ENCODE peak calls at places on chromosome 9, in nine cellular contexts. One of them, this sample, is unnamed.

GRCh38 chr9:69578026-69578425 is 94.1 kb downstream of the APBA1 start:
- DNase-seq in HFF-Myc: no peak
- DNase-seq in fibroblast of mammary gland: no peak
- DNase-seq in mesothelial cell of epicardium: no peak
- DNase-seq in neural progenitor cell: no peak
- DNase-seq in cardiac muscle cell: no peak
- DNase-seq in mammary epithelial cell: no peak
- DNase-seq in transverse colon: no peak
- DNase-seq in astrocyte: no peak
- DNase-seq in this sample: no peak

GRCh38 chr9:134910146-134910545 is 7.6 kb downstream of the FCN1 start:
- DNase-seq in HFF-Myc: no peak
- DNase-seq in fibroblast of mammary gland: no peak
- DNase-seq in mesothelial cell of epicardium: peak; percentile 10
- DNase-seq in neural progenitor cell: no peak
- DNase-seq in cardiac muscle cell: no peak
- DNase-seq in mammary epithelial cell: no peak
- DNase-seq in transverse colon: no peak
- DNase-seq in astrocyte: no peak
- DNase-seq in this sample: no peak

GRCh38 chr9:89305868-89306267 is 5.1 kb upstream of the CKS2 start:
- DNase-seq in HFF-Myc: no peak
- DNase-seq in fibroblast of mammary gland: no peak
- DNase-seq in mesothelial cell of epicardium: no peak
- DNase-seq in neural progenitor cell: no peak
- DNase-seq in cardiac muscle cell: no peak
- DNase-seq in mammary epithelial cell: no peak
- DNase-seq in transverse colon: no peak
- DNase-seq in astrocyte: no peak
- DNase-seq in this sample: no peak

GRCh38 chr9:116219686-116220085 is 66.1 kb downstream of the PAPPA start:
- DNase-seq in HFF-Myc: no peak
- DNase-seq in fibroblast of mammary gland: no peak
- DNase-seq in mesothelial cell of epicardium: no peak
- DNase-seq in neural progenitor cell: no peak
- DNase-seq in cardiac muscle cell: no peak
- DNase-seq in mammary epithelial cell: no peak
- DNase-seq in transverse colon: no peak
- DNase-seq in astrocyte: peak; percentile 52
- DNase-seq in this sample: no peak

GRCh38 chr9:130885422-130886375 is 10.9 kb downstream of the QRFP start:
- DNase-seq in HFF-Myc: no peak
- DNase-seq in fibroblast of mammary gland: no peak
- DNase-seq in mesothelial cell of epicardium: no peak
- DNase-seq in neural progenitor cell: no peak
- DNase-seq in cardiac muscle cell: no peak
- DNase-seq in mammary epithelial cell: peak; percentile 65
- DNase-seq in transverse colon: no peak
- DNase-seq in astrocyte: no peak
- DNase-seq in this sample: no peak

GRCh38 chr9:34546102-34546833 is 23.5 kb upstream of the ENHO start:
- DNase-seq in HFF-Myc: no peak
- DNase-seq in fibroblast of mammary gland: no peak
- DNase-seq in mesothelial cell of epicardium: no peak
- DNase-seq in neural progenitor cell: no peak
- DNase-seq in cardiac muscle cell: no peak
- DNase-seq in mammary epithelial cell: no peak
- DNase-seq in transverse colon: no peak
- DNase-seq in astrocyte: no peak
- DNase-seq in this sample: no peak

GRCh38 chr9:105070176-105070575 is 142.2 kb upstream of the ABCA1 start:
- DNase-seq in HFF-Myc: no peak
- DNase-seq in fibroblast of mammary gland: no peak
- DNase-seq in mesothelial cell of epicardium: no peak
- DNase-seq in neural progenitor cell: no peak
- DNase-seq in cardiac muscle cell: peak; percentile 56
- DNase-seq in mammary epithelial cell: no peak
- DNase-seq in transverse colon: no peak
- DNase-seq in astrocyte: peak; percentile 47
- DNase-seq in this sample: no peak

GRCh38 chr9:78697653-78698052 is 400.7 kb downstream of the PSAT1 start:
- DNase-seq in HFF-Myc: no peak
- DNase-seq in fibroblast of mammary gland: no peak
- DNase-seq in mesothelial cell of epicardium: no peak
- DNase-seq in neural progenitor cell: no peak
- DNase-seq in cardiac muscle cell: no peak
- DNase-seq in mammary epithelial cell: no peak
- DNase-seq in transverse colon: no peak
- DNase-seq in astrocyte: no peak
- DNase-seq in this sample: no peak

GRCh38 chr9:112051812-112052211 is 123.3 kb downstream of the SUSD1 start:
- DNase-seq in HFF-Myc: no peak
- DNase-seq in fibroblast of mammary gland: peak; percentile 92
- DNase-seq in mesothelial cell of epicardium: no peak
- DNase-seq in neural progenitor cell: no peak
- DNase-seq in cardiac muscle cell: no peak
- DNase-seq in mammary epithelial cell: no peak
- DNase-seq in transverse colon: no peak
- DNase-seq in astrocyte: peak; percentile 63
- DNase-seq in this sample: no peak

GRCh38 chr9:112048924-112049785 is 125.9 kb downstream of the SUSD1 start:
- DNase-seq in HFF-Myc: no peak
- DNase-seq in fibroblast of mammary gland: peak; percentile 90
- DNase-seq in mesothelial cell of epicardium: no peak
- DNase-seq in neural progenitor cell: no peak
- DNase-seq in cardiac muscle cell: peak; percentile 56
- DNase-seq in mammary epithelial cell: no peak
- DNase-seq in transverse colon: peak; percentile 69
- DNase-seq in astrocyte: peak; percentile 91
- DNase-seq in this sample: peak; percentile 65

GRCh38 chr9:112050544-112051475 is 124.3 kb downstream of the SUSD1 start:
- DNase-seq in HFF-Myc: peak; percentile 89
- DNase-seq in fibroblast of mammary gland: peak; percentile 98
- DNase-seq in mesothelial cell of epicardium: no peak
- DNase-seq in neural progenitor cell: peak; percentile 31
- DNase-seq in cardiac muscle cell: peak; percentile 97
- DNase-seq in mammary epithelial cell: peak; percentile 77
- DNase-seq in transverse colon: peak; percentile 59
- DNase-seq in astrocyte: peak; percentile 99
- DNase-seq in this sample: peak; percentile 78

GRCh38 chr9:112047538-112048066 is 127.5 kb downstream of the SUSD1 start:
- DNase-seq in HFF-Myc: no peak
- DNase-seq in fibroblast of mammary gland: no peak
- DNase-seq in mesothelial cell of epicardium: no peak
- DNase-seq in neural progenitor cell: no peak
- DNase-seq in cardiac muscle cell: no peak
- DNase-seq in mammary epithelial cell: peak; percentile 39
- DNase-seq in transverse colon: no peak
- DNase-seq in astrocyte: no peak
- DNase-seq in this sample: no peak

GRCh38 chr9:112049834-112050516 is 125.1 kb downstream of the SUSD1 start:
- DNase-seq in HFF-Myc: no peak
- DNase-seq in fibroblast of mammary gland: peak; percentile 65
- DNase-seq in mesothelial cell of epicardium: no peak
- DNase-seq in neural progenitor cell: no peak
- DNase-seq in cardiac muscle cell: peak; percentile 40
- DNase-seq in mammary epithelial cell: no peak
- DNase-seq in transverse colon: no peak
- DNase-seq in astrocyte: peak; percentile 73
- DNase-seq in this sample: no peak
- TF ChIP-seq CTCF in HFF-Myc: no peak
- TF ChIP-seq CTCF in fibroblast of mammary gland: no peak
- TF ChIP-seq CTCF in mesothelial cell of epicardium: no peak
- TF ChIP-seq CTCF in neural progenitor cell: no peak
- TF ChIP-seq CTCF in cardiac muscle cell: no peak
- TF ChIP-seq CTCF in mammary epithelial cell: no peak
- TF ChIP-seq CTCF in transverse colon: no peak
- TF ChIP-seq CTCF in astrocyte: no peak
- TF ChIP-seq CTCF in this sample: no peak

DNA sequence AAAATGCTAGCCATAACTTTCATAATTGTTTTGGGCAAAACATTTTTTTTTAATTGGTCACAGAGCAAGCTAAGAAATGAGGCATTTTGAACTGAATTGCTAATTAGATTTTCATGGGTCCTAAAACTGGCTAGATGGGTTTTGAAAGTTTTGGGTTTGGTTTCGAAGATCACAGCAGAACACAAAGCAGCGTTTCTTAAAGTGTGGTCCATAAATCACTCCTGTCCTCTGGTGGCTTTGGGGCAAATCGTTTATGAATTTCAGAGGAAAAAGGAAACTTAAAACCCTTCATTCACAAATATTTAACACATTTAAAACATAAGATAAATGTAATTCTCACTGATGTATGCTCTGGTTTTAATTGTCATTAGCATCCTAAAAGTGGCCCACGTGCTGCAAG is 503.7 kb downstream of the SPATA31D1 start:
- DNase-seq in HFF-Myc: no peak
- DNase-seq in fibroblast of mammary gland: no peak
- DNase-seq in mesothelial cell of epicardium: no peak
- DNase-seq in neural progenitor cell: no peak
- DNase-seq in cardiac muscle cell: no peak
- DNase-seq in mammary epithelial cell: no peak
- DNase-seq in transverse colon: no peak
- DNase-seq in astrocyte: no peak
- DNase-seq in this sample: no peak
- TF ChIP-seq CTCF in HFF-Myc: no peak
- TF ChIP-seq CTCF in fibroblast of mammary gland: no peak
- TF ChIP-seq CTCF in mesothelial cell of epicardium: no peak
- TF ChIP-seq CTCF in neural progenitor cell: no peak
- TF ChIP-seq CTCF in cardiac muscle cell: no peak
- TF ChIP-seq CTCF in mammary epithelial cell: no peak
- TF ChIP-seq CTCF in transverse colon: no peak
- TF ChIP-seq CTCF in astrocyte: no peak
- TF ChIP-seq CTCF in this sample: peak; percentile 41

GRCh38 chr9:133727876-133728441 is 10.2 kb downstream of the SARDH start:
- DNase-seq in HFF-Myc: no peak
- DNase-seq in fibroblast of mammary gland: no peak
- DNase-seq in mesothelial cell of epicardium: no peak
- DNase-seq in neural progenitor cell: peak; percentile 1
- DNase-seq in cardiac muscle cell: no peak
- DNase-seq in mammary epithelial cell: no peak
- DNase-seq in transverse colon: no peak
- DNase-seq in astrocyte: no peak
- DNase-seq in this sample: no peak

GRCh38 chr9:133728856-133729645 is 9.1 kb downstream of the SARDH start:
- DNase-seq in HFF-Myc: no peak
- DNase-seq in fibroblast of mammary gland: no peak
- DNase-seq in mesothelial cell of epicardium: no peak
- DNase-seq in neural progenitor cell: peak; percentile 0
- DNase-seq in cardiac muscle cell: no peak
- DNase-seq in mammary epithelial cell: no peak
- DNase-seq in transverse colon: no peak
- DNase-seq in astrocyte: no peak
- DNase-seq in this sample: no peak

GRCh38 chr9:133727277-133727875 is 10.8 kb downstream of the SARDH start:
- DNase-seq in HFF-Myc: no peak
- DNase-seq in fibroblast of mammary gland: no peak
- DNase-seq in mesothelial cell of epicardium: no peak
- DNase-seq in neural progenitor cell: peak; percentile 4
- DNase-seq in cardiac muscle cell: no peak
- DNase-seq in mammary epithelial cell: no peak
- DNase-seq in transverse colon: no peak
- DNase-seq in astrocyte: no peak
- DNase-seq in this sample: no peak

GRCh38 chr9:133725886-133726285 is 12.3 kb downstream of the SARDH start:
- DNase-seq in HFF-Myc: no peak
- DNase-seq in fibroblast of mammary gland: no peak
- DNase-seq in mesothelial cell of epicardium: no peak
- DNase-seq in neural progenitor cell: no peak
- DNase-seq in cardiac muscle cell: no peak
- DNase-seq in mammary epithelial cell: no peak
- DNase-seq in transverse colon: no peak
- DNase-seq in astrocyte: no peak
- DNase-seq in this sample: no peak

DNA sequence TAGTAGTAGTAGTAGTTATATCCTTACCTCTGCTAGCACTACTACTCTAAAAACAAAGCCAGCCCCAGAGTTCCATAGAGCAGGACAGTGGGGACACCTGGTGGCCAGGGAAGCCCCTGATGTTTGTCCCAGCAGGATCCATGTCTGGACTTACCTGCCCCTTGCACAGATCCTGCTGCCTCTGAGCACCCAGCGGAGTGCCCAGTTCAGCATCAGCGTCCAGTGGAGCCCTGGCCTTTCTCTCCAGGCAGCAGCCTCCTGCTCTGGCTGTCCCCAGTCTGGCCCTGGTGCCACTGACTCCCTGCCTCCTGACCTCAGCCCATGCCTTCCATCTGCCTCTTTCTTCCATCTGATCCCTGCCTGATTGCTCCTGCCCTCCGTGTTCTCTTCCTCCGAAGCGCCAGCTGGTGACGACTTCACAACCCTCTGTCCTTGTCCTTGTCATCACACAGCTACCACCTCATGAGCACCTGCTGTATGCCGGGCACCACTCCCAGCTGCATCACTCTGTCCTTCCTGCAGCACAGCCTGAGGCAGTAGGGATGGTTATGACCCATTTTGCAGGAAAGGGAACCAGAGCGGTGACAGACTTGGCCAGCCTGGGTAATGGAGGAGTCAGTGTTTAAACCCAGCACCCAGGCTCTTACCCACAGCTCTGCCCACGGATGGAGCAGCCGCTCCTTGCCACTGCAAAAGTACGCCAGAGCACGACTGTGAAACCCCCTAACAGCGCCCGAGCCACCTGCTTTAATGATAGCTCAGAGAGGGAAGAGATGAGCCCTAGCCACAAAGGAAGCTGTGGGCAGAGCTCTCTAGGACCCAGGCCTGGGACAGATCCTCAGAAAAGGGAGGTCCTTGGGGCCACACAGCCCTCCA is 11.5 kb downstream of the SARDH start:
- DNase-seq in HFF-Myc: peak; percentile 14
- DNase-seq in fibroblast of mammary gland: peak; percentile 46
- DNase-seq in mesothelial cell of epicardium: peak; percentile 77
- DNase-seq in neural progenitor cell: peak; percentile 75
- DNase-seq in cardiac muscle cell: peak; percentile 77
- DNase-seq in mammary epithelial cell: peak; percentile 24
- DNase-seq in transverse colon: peak; percentile 47
- DNase-seq in astrocyte: peak; percentile 13
- DNase-seq in this sample: peak; percentile 34
- TF ChIP-seq CTCF in HFF-Myc: peak; percentile 56
- TF ChIP-seq CTCF in fibroblast of mammary gland: peak; percentile 57
- TF ChIP-seq CTCF in mesothelial cell of epicardium: peak; percentile 51
- TF ChIP-seq CTCF in neural progenitor cell: peak; percentile 66
- TF ChIP-seq CTCF in cardiac muscle cell: peak; percentile 65
- TF ChIP-seq CTCF in mammary epithelial cell: peak; percentile 30
- TF ChIP-seq CTCF in transverse colon: peak; percentile 51
- TF ChIP-seq CTCF in astrocyte: peak; percentile 47
- TF ChIP-seq CTCF in this sample: peak; percentile 77

GRCh38 chr9:110141118-110141797 is 66.7 kb downstream of the C9orf152 start:
- DNase-seq in HFF-Myc: peak; percentile 55
- DNase-seq in fibroblast of mammary gland: peak; percentile 97
- DNase-seq in mesothelial cell of epicardium: no peak
- DNase-seq in neural progenitor cell: no peak
- DNase-seq in cardiac muscle cell: peak; percentile 93
- DNase-seq in mammary epithelial cell: peak; percentile 94
- DNase-seq in transverse colon: no peak
- DNase-seq in astrocyte: peak; percentile 99
- DNase-seq in this sample: peak; percentile 97

GRCh38 chr9:110143969-110144545 is 63.9 kb downstream of the C9orf152 start:
- DNase-seq in HFF-Myc: no peak
- DNase-seq in fibroblast of mammary gland: no peak
- DNase-seq in mesothelial cell of epicardium: no peak
- DNase-seq in neural progenitor cell: no peak
- DNase-seq in cardiac muscle cell: no peak
- DNase-seq in mammary epithelial cell: peak; percentile 45
- DNase-seq in transverse colon: peak; percentile 31
- DNase-seq in astrocyte: no peak
- DNase-seq in this sample: no peak

GRCh38 chr9:110142253-110142652 is 65.7 kb downstream of the C9orf152 start:
- DNase-seq in HFF-Myc: no peak
- DNase-seq in fibroblast of mammary gland: no peak
- DNase-seq in mesothelial cell of epicardium: no peak
- DNase-seq in neural progenitor cell: no peak
- DNase-seq in cardiac muscle cell: no peak
- DNase-seq in mammary epithelial cell: no peak
- DNase-seq in transverse colon: no peak
- DNase-seq in astrocyte: no peak
- DNase-seq in this sample: no peak

GRCh38 chr9:110140276-110140675 is 67.7 kb downstream of the C9orf152 start:
- DNase-seq in HFF-Myc: no peak
- DNase-seq in fibroblast of mammary gland: no peak
- DNase-seq in mesothelial cell of epicardium: no peak
- DNase-seq in neural progenitor cell: no peak
- DNase-seq in cardiac muscle cell: no peak
- DNase-seq in mammary epithelial cell: peak; percentile 24
- DNase-seq in transverse colon: no peak
- DNase-seq in astrocyte: no peak
- DNase-seq in this sample: no peak

DNA sequence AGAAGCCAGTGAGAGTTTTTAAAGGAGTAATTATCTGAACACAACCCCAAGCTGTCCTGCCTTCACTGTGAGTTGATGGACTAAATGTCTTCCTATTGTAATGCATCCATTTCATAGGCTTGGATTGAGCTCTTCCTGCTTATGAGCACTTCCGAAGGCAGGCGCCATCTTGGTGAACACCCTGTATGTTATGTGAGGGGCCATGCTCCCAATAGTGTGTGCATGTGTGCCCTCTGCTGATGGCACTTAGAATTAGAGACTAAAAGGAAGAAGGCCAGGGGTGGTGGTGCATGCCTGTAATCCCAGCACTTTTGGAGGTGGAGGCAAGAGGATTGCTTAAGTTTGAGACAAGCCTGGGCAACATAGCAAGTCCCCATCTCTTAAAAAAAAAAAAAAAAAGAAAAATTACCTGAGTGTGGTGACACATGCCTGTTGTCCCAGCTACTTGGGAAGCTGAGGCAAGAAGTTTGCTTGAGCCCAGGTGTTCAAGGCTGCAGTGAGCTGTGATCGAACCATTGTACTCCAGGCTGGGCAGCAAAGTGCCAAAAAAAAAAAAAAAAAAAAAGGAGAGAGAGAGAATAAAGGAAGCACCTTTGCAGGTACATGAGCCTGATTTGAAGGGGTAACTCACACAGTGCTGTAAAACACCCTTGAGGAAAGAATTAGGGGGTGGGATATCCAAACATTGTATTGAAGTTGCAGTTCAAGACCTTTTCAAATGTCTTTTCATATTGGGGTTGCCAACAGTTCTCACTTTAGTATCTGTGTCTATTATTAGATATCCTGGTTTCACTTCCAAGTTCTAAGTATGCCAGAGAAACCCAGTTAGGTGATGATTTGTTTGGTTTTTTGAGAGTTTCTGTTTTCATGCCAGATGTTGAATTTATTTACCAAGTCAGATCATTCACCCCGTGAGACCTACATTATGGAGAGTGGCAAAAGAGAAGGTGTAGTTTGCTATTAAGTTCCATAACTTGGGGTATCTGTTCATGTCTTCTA is 64.8 kb downstream of the C9orf152 start:
- DNase-seq in HFF-Myc: no peak
- DNase-seq in fibroblast of mammary gland: no peak
- DNase-seq in mesothelial cell of epicardium: no peak
- DNase-seq in neural progenitor cell: peak; percentile 42
- DNase-seq in cardiac muscle cell: peak; percentile 35
- DNase-seq in mammary epithelial cell: no peak
- DNase-seq in transverse colon: no peak
- DNase-seq in astrocyte: no peak
- DNase-seq in this sample: no peak
- TF ChIP-seq CTCF in HFF-Myc: peak; percentile 9
- TF ChIP-seq CTCF in fibroblast of mammary gland: peak; percentile 9
- TF ChIP-seq CTCF in mesothelial cell of epicardium: no peak
- TF ChIP-seq CTCF in neural progenitor cell: peak; percentile 41
- TF ChIP-seq CTCF in cardiac muscle cell: peak; percentile 2
- TF ChIP-seq CTCF in mammary epithelial cell: no peak
- TF ChIP-seq CTCF in transverse colon: no peak
- TF ChIP-seq CTCF in astrocyte: no peak
- TF ChIP-seq CTCF in this sample: peak; percentile 40